ENCODE peak calls at places on chromosomes 12 and 14, in four cellular contexts. L, N, R and W are unnamed samples.

GRCh38 chr12:15208140-15208539 is 13.1 kb downstream of the RERG start:
- ATAC-seq in R (no peak), L (no peak), N (peak), W (peak)

GRCh38 chr12:123150273-123150803 is 552 bp downstream of the PITPNM2 start:
- ATAC-seq in R (peak), N (peak), L (peak), W (peak)

GRCh38 chr12:4300870-4301269 is 20.1 kb upstream of the TIGAR start:
- ATAC-seq in R (no peak), L (no peak), N (no peak), W (no peak)

GRCh38 chr14:90294872-90295271 is 36.9 kb downstream of the NRDE2 start:
- ATAC-seq in R (no peak), L (peak), N (no peak), W (no peak)

GRCh38 chr14:81336009-81336408 is 64.1 kb downstream of the STON2 start:
- ATAC-seq in L (no peak), N (no peak), R (no peak), W (no peak)

GRCh38 chr12:110109037-110109836 is 14.9 kb upstream of the IFT81 start:
- ATAC-seq in L (peak), N (no peak), R (peak), W (peak)

GRCh38 chr14:91008759-91009409 is 51.6 kb downstream of the RPS6KA5 start:
- ATAC-seq in R (no peak), L (peak), N (no peak), W (no peak)

GRCh38 chr12:62301799-62302133 is 41.6 kb downstream of the USP15 start:
- ATAC-seq in R (no peak), N (no peak), L (no peak), W (no peak)

GRCh38 chr12:52361553-52361952 is 5.7 kb downstream of the KRT85 start:
- ATAC-seq in R (no peak), L (no peak), N (no peak), W (no peak)

GRCh38 chr12:106123551-106123991 is 15.2 kb downstream of the NUAK1 start:
- ATAC-seq in R (peak), N (no peak), L (peak), W (no peak)

GRCh38 chr14:106029959-106030358 is 503.6 kb downstream of the TMEM121 start:
- ATAC-seq in N (no peak), L (peak), R (no peak), W (no peak)

GRCh38 chr14:50383618-50384225 is 13.0 kb downstream of the CDKL1 start:
- ATAC-seq in R (no peak), N (no peak), L (no peak), W (no peak)

GRCh38 chr14:68809524-68809923 is 16.7 kb upstream of the ZFP36L1 start:
- ATAC-seq in R (no peak), L (no peak), N (no peak), W (no peak)

GRCh38 chr14:34978444-34978843 is 4.3 kb upstream of the SRP54 start:
- ATAC-seq in N (no peak), R (no peak), L (no peak), W (no peak)

GRCh38 chr14:36454599-36455240 is 65.3 kb downstream of the NKX2-1 start:
- ATAC-seq in L (peak), R (no peak), N (no peak), W (no peak)

GRCh38 chr12:112904571-112904970 is 2.2 kb upstream of the OAS1 start:
- ATAC-seq in N (no peak), R (no peak), L (no peak), W (no peak)

GRCh38 chr12:111425655-111426054 is 19.9 kb downstream of the SH2B3 start:
- ATAC-seq in R (peak), L (no peak), N (no peak), W (no peak)

GRCh38 chr14:92121207-92121669 is 268 bp downstream of the NDUFB1 start:
- ATAC-seq in L (peak), R (peak), N (peak), W (peak)

GRCh38 chr12:100574262-100575074 is 984 bp downstream of the GAS2L3 start:
- ATAC-seq in N (peak), R (peak), L (peak), W (peak)

GRCh38 chr14:41785696-41786095 is 179.0 kb downstream of the LRFN5 start:
- ATAC-seq in L (no peak), N (no peak), R (no peak), W (no peak)

GRCh38 chr12:89261210-89261609 is 91.1 kb downstream of the DUSP6 start:
- ATAC-seq in L (no peak), N (no peak), R (no peak), W (no peak)

GRCh38 chr14:39175445-39176262 is 600 bp downstream of the PNN start:
- ATAC-seq in L (peak), N (peak), R (peak), W (peak)

GRCh38 chr14:103084021-103084919 is at the start of gene LBHD2:
- ATAC-seq in N (no peak), L (peak), R (no peak), W (peak)

GRCh38 chr12:94832780-94833760 is 170.4 kb downstream of the NDUFA12 start:
- ATAC-seq in L (peak), R (peak), N (no peak), W (no peak)

GRCh38 chr12:98074286-98074685 is 441.1 kb upstream of the TMPO start:
- ATAC-seq in L (no peak), N (no peak), R (no peak), W (no peak)

GRCh38 chr14:53929871-53930685 is 26.5 kb downstream of the BMP4 start:
- ATAC-seq in N (peak), L (no peak), R (no peak), W (no peak)

GRCh38 chr12:20144341-20144740 is 224.0 kb upstream of the PDE3A start:
- ATAC-seq in R (no peak), N (no peak), L (no peak), W (no peak)

GRCh38 chr14:94344389-94344788 is 21.3 kb upstream of the SERPINA6 start:
- ATAC-seq in R (no peak), N (no peak), L (no peak), W (no peak)